ENCODE peak calls at places on chromosome 11, in five cellular contexts. U is H9, K is mesenchymal stem cell, D is IMR-90, L is H1. X is an unnamed sample.

GRCh38 chr11:12552677-12553076 is 121.5 kb upstream of the TEAD1 start:
- DNase-seq in U (no peak), K (no peak), D (peak), L (no peak), X (no peak)

GRCh38 chr11:5234390-5234834 is at the start of gene HBD:
- DNase-seq in U (no peak), K (peak), D (peak), L (no peak), X (no peak)

GRCh38 chr11:83721286-83721685 is 435.1 kb upstream of the CCDC90B start:
- DNase-seq in U (no peak), K (no peak), D (peak), L (no peak), X (no peak)

GRCh38 chr11:16605440-16605970 is 132.9 kb upstream of the C11orf58 start:
- DNase-seq in U (peak), K (peak), D (peak), L (no peak), X (peak)

GRCh38 chr11:68467446-68467845 is 6.9 kb downstream of the PPP6R3 start:
- DNase-seq in U (peak), K (no peak), D (no peak), L (no peak), X (no peak)

GRCh38 chr11:114262681-114263509 is 33.3 kb upstream of the NNMT start:
- DNase-seq in U (peak), K (peak), D (peak), L (no peak), X (no peak)

GRCh38 chr11:93652679-93653078 is 8.8 kb upstream of the CEP295 start:
- DNase-seq in U (no peak), K (no peak), D (no peak), L (no peak), X (no peak)

GRCh38 chr11:23976369-23976768 is 520.5 kb upstream of the LUZP2 start:
- DNase-seq in U (no peak), K (peak), D (peak), L (no peak), X (no peak)

GRCh38 chr11:94728541-94728940 is 39.6 kb upstream of the AMOTL1 start:
- DNase-seq in U (no peak), K (no peak), D (no peak), L (no peak), X (no peak)

GRCh38 chr11:128422576-128423370 is 164.6 kb downstream of the ETS1 start:
- DNase-seq in U (no peak), K (no peak), D (no peak), L (no peak), X (no peak)

GRCh38 chr11:120956710-120957500 is 67.0 kb upstream of the TBCEL start:
- DNase-seq in U (peak), K (no peak), D (no peak), L (peak), X (no peak)

GRCh38 chr11:19242184-19242932 is 1.6 kb upstream of the E2F8 start:
- DNase-seq in U (peak), K (peak), D (no peak), L (peak), X (no peak)

GRCh38 chr11:48005878-48006277 is 25.5 kb downstream of the PTPRJ start:
- DNase-seq in U (no peak), K (no peak), D (no peak), L (no peak), X (peak)

GRCh38 chr11:122556605-122557004 is 98.9 kb upstream of the UBASH3B start:
- DNase-seq in U (peak), K (no peak), D (no peak), L (peak), X (no peak)

GRCh38 chr11:69013009-69013951 is at the start of gene MRGPRF:
- DNase-seq in U (peak), K (peak), D (peak), L (peak), X (no peak)

GRCh38 chr11:68032003-68032402 is 1.5 kb downstream of the NDUFS8 start:
- DNase-seq in U (no peak), K (no peak), D (no peak), L (no peak), X (no peak)

GRCh38 chr11:31237819-31238771 is 131.4 kb downstream of the DCDC1 start:
- DNase-seq in U (peak), K (peak), D (no peak), L (no peak), X (peak)

GRCh38 chr11:71179877-71180276 is 72.5 kb downstream of the SHANK2 start:
- DNase-seq in U (peak), K (no peak), D (no peak), L (no peak), X (no peak)

GRCh38 chr11:113311536-113311935 is 2.8 kb upstream of the TTC12 start:
- DNase-seq in U (no peak), K (peak), D (peak), L (no peak), X (no peak)

GRCh38 chr11:76123243-76123642 is 83.1 kb downstream of the WNT11 start:
- DNase-seq in U (no peak), K (no peak), D (no peak), L (no peak), X (no peak)

GRCh38 chr11:45933131-45933821 is 10.8 kb downstream of the LARGE2 start:
- DNase-seq in U (peak), K (peak), D (peak), L (no peak), X (no peak)

GRCh38 chr11:68882391-68882790 is 21.2 kb downstream of the MRPL21 start:
- DNase-seq in U (no peak), K (no peak), D (no peak), L (no peak), X (no peak)

GRCh38 chr11:68998390-68998911 is 14.6 kb downstream of the MRGPRF start:
- DNase-seq in U (peak), K (peak), D (peak), L (no peak), X (no peak)

GRCh38 chr11:36596880-36597279 is 1.2 kb downstream of the RAG2 start:
- DNase-seq in U (no peak), K (no peak), D (no peak), L (no peak), X (no peak)

GRCh38 chr11:14679662-14680061 is 36.1 kb downstream of the PDE3B start:
- DNase-seq in U (no peak), K (no peak), D (no peak), L (no peak), X (no peak)

GRCh38 chr11:65498977-65499712 is at the start of gene MALAT1:
- DNase-seq in U (peak), K (peak), D (peak), L (peak), X (peak)

GRCh38 chr11:24932110-24933000 is 435.5 kb downstream of the LUZP2 start:
- DNase-seq in U (no peak), K (peak), D (no peak), L (no peak), X (no peak)

GRCh38 chr11:128764617-128765095 is 70.8 kb downstream of the FLI1 start:
- DNase-seq in U (no peak), K (no peak), D (no peak), L (no peak), X (no peak)

DNA sequence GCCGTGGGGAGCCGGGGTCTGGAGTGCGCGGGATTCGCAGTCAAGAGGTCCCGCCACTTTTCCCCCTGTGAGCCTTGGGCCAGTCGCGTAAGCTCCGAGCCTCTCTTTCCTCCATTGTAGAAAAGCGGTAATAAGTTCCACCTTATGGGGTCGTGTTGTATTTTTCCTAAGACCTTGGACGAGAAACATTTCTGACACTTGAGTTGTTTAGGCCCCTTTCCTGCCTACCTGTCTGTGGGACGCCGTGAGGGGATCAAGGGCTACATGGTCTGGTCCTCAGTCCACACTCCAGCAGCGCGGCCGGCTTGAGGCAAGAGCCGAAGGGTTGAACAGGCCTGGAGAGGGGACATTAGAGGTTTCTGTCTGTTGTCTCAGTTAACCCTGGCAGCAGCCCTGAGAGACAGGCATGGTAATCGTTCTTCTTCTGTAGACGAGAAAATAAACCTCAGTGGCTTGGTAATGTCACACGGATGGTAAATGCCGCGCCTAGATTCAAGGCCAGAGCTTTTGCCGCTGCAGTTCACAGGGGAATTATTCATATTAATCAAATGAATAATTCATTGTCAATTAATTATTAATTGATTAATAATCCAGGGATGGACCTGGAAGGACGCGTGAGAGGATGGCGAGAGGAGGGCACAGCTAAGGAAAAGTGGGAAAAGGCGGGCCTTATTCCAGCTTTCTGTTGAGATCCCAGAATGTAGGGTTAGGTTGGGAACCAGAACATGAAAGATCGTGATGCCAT is 545 bp downstream of the FEN1 start:
- DNase-seq in U (no peak), K (no peak), D (no peak), L (no peak), X (no peak)
- H4K91ac ChIP-seq in U (no peak), K (peak), D (peak), L (peak), X (no peak)

GRCh38 chr11:96167787-96168186 is 175.2 kb downstream of the MAML2 start:
- DNase-seq in U (no peak), K (peak), D (no peak), L (no peak), X (no peak)
- H3K4me2 ChIP-seq in U (no peak), K (no peak), D (no peak), L (no peak), X (no peak)

DNA sequence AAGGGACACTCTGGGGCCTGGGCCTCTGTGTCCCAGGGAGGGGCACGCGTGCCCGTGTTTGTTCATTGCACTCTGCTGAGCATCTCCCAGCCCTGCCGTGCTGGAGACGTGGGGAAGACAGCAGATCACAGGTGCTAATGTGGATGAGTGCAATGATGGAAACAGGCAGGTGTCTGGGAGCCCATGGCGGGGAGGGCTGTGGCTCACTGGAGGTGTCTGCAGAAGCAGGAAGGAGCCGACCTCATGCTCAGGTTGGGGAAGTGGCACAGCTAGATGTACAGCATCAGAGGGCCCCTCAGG is 7.9 kb downstream of the TMEM258 start:
- DNase-seq in U (peak), K (no peak), D (no peak), L (no peak), X (no peak)
- H4K91ac ChIP-seq in U (no peak), K (no peak), D (no peak), L (no peak), X (no peak)

GRCh38 chr11:944711-945470 is 19.2 kb downstream of the AP2A2 start:
- DNase-seq in U (peak), K (no peak), D (peak), L (peak), X (peak)

GRCh38 chr11:937853-938261 is 12.2 kb downstream of the AP2A2 start:
- DNase-seq in U (no peak), K (no peak), D (no peak), L (no peak), X (no peak)

GRCh38 chr11:936199-936598 is 10.5 kb downstream of the AP2A2 start:
- DNase-seq in U (no peak), K (no peak), D (no peak), L (no peak), X (no peak)

GRCh38 chr11:942853-943252 is 17.2 kb downstream of the AP2A2 start:
- DNase-seq in U (no peak), K (peak), D (peak), L (no peak), X (no peak)

DNA sequence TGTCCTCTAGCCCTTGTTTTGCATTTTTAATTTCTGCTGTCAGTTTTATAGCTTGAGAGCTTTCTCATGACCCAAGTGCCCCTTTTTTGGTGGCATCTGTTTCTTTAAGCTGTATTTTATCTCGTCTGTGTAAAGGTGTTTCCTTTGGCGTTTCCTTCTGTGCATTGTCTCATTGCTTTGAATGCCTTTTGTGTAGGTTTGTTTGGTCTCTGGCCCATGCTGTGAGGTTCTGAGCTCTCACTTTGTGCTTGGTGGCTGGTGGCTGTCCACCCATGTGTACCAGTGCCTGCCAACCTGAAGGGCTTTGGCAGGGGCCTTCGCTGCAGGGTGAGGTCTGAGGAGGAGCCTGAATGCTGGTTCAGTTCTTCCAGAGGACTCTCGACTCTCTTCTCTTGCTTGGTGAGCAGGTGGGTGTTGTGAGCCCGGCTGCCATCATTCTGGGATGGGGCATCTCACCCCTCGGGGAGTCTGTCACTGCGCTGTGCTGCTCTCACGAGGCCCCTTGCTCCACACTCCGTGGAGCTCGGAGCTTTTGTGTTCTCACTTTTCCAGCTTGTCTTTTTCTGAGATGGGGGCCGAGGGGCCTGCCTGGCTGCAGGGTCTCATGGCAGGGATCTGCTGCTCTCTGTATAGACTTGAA is 14.9 kb downstream of the AP2A2 start:
- DNase-seq in U (no peak), K (no peak), D (no peak), L (no peak), X (no peak)
- H3K4me2 ChIP-seq in U (no peak), K (no peak), D (no peak), L (peak), X (peak)

GRCh38 chr11:66595245-66595904 is 2.4 kb downstream of the CCS start:
- DNase-seq in U (no peak), K (peak), D (peak), L (no peak), X (no peak)
- H4K91ac ChIP-seq in U (no peak), K (peak), D (no peak), L (no peak), X (no peak)

GRCh38 chr11:2824851-2825250 is 60.7 kb downstream of the CDKN1C start:
- DNase-seq in U (no peak), K (no peak), D (no peak), L (no peak), X (no peak)

GRCh38 chr11:2825886-2826678 is 59.5 kb downstream of the CDKN1C start:
- DNase-seq in U (no peak), K (peak), D (peak), L (no peak), X (peak)

GRCh38 chr11:2827256-2827655 is 58.3 kb downstream of the CDKN1C start:
- DNase-seq in U (no peak), K (peak), D (peak), L (no peak), X (no peak)

GRCh38 chr11:2826679-2827056 is 58.9 kb downstream of the CDKN1C start:
- DNase-seq in U (no peak), K (peak), D (no peak), L (no peak), X (no peak)

DNA sequence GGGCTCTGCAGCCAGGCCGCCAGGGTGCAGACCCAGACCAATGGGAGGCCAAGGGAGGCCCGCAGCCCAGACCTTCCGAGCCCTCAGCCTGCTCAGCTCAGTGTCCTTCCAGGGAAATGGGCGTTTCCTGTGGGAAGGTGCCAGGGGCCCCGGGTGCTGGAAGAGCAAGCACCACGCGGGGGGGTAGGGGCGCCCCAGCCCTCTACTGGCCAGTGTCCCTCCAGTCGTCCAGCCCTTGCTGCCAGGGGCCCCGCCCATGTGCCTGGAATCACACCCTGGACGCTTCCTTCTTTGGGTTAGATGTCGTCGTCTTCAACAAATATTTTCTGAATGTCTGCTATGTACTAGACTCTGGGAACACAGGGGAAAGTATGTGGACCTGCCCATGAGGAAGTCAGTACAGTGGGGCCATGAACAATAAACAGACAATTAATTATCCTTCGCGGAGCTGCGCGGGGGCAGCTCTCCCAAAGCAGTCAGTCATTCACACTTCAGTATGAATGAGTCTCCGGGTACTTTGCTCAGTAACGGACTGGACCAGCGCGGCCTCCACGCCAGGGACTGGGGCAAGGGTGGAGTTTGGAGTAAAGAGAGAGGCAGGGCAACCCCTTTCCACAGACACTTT is 60.2 kb downstream of the CDKN1C start:
- DNase-seq in U (no peak), K (peak), D (peak), L (no peak), X (no peak)
- H3K4me2 ChIP-seq in U (no peak), K (peak), D (peak), L (no peak), X (peak)

GRCh38 chr11:102452461-102453285 is at the start of gene TMEM123:
- DNase-seq in U (peak), K (peak), D (peak), L (peak), X (peak)
- H4K91ac ChIP-seq in U (peak), K (peak), D (peak), L (no peak), X (peak)

DNA sequence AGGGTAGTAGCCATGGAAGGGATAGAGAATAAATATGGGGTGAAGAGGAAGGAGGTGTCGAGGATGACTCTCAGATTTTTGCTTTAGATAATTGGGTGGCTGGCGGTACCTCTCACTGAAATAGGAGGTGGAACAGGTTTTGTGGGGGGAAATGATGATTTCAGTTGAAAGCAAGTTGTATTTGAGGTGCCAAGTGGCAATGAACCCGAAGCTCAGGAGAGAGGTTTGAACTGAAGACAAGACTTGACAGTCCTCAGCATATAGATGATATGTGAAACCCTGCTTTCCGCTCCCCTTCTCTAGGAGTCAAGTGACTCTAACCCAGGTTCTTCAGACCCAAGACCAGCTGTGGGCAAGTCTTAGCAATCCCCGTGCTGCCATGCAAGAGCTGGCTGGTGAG is 33.7 kb downstream of the RRP8 start:
- DNase-seq in U (no peak), K (no peak), D (no peak), L (no peak), X (no peak)
- H3K4me2 ChIP-seq in U (no peak), K (no peak), D (no peak), L (no peak), X (no peak)

DNA sequence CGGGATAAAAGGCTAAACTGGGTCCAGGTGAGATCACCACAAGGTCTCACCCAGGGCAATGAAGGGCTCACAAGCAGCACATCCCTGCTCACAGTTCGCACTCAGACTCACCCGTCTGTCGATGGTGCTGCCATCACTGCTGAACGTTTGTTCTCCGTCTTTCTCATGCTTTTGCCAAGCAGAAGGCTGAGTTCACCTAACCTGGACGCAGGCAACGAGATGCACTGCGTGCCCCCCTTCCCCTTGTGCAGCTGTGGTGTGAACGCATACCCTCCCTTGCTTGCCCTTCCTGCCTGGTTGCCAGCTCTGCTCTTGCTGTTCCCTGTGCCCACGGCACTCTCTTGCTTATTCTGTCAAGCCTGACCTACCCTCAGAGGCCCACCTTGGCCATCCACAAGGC is 18.0 kb downstream of the KCTD21 start:
- DNase-seq in U (no peak), K (no peak), D (no peak), L (no peak), X (no peak)
- H4K91ac ChIP-seq in U (no peak), K (no peak), D (peak), L (no peak), X (peak)